ENCODE peak calls at places on chromosomes 7 and 10, in six cellular contexts. Y, P, V, B, H and R are unnamed samples.
A peak's percentile ranks its signal among the peaks of the same experiment; 100 is the strongest.

GRCh38 chr10:35336921-35337741 is 822 bp downstream of the CCNY start:
- DNase-seq in Y (no peak), P (peak; percentile 55), B (peak; percentile 48), V (no peak), H (peak; percentile 59), R (peak; percentile 70)

GRCh38 chr10:114753126-114753525 is 68.5 kb upstream of the FHIP2A start:
- DNase-seq in P (no peak), Y (no peak), H (no peak), V (no peak), B (no peak), R (no peak)

GRCh38 chr10:71701733-71702132 is 17.8 kb downstream of the C10orf105 start:
- DNase-seq in P (no peak), Y (no peak), B (no peak), H (no peak), V (no peak), R (no peak)

GRCh38 chr10:110858297-110858934 is 13.3 kb upstream of the PDCD4 start:
- DNase-seq in P (no peak), H (no peak), V (no peak), B (no peak), Y (no peak), R (no peak)

GRCh38 chr7:157219154-157219553 is 80.4 kb downstream of the UBE3C start:
- DNase-seq in H (no peak), Y (no peak), V (no peak), P (no peak), B (no peak), R (no peak)

GRCh38 chr10:119299531-119299930 is 92.2 kb downstream of the GRK5 start:
- DNase-seq in V (no peak), H (no peak), Y (no peak), B (no peak), P (peak; percentile 48), R (no peak)

GRCh38 chr10:70253878-70254765 is 20.9 kb upstream of the PPA1 start:
- DNase-seq in P (no peak), H (no peak), V (no peak), Y (no peak), B (no peak), R (no peak)

GRCh38 chr10:132375116-132375794 is 21.7 kb upstream of the PWWP2B start:
- DNase-seq in Y (no peak), B (peak; percentile 68), H (no peak), P (peak; percentile 54), V (no peak), R (no peak)